ENCODE peak calls at places on chromosomes 5 and 9, in four cellular contexts. A is cardiac fibroblast, X is Peyer's patch, N is A549. R is an unnamed sample.
A peak's percentile ranks its signal among the peaks of the same experiment; 100 is the strongest.

GRCh38 chr5:173020154-173020581 is 36.0 kb upstream of the CREBRF start:
- DNase-seq in N (no peak), X (no peak), A (no peak), R (no peak)

GRCh38 chr5:431001-431710 is 11.8 kb upstream of the EXOC3 start:
- DNase-seq in N (peak; percentile 59), A (peak; percentile 43), X (peak; percentile 48), R (peak; percentile 43)

GRCh38 chr5:27906911-27907590 is 868.7 kb upstream of the CDH9 start:
- DNase-seq in A (no peak), N (peak; percentile 28), X (no peak), R (peak; percentile 18)

GRCh38 chr5:96043471-96043870 is 81.8 kb upstream of the ELL2 start:
- DNase-seq in N (no peak), A (no peak), X (no peak), R (no peak)

GRCh38 chr5:32413466-32414263 is 30.9 kb downstream of the ZFR start:
- DNase-seq in A (no peak), N (no peak), X (no peak), R (peak; percentile 7)

GRCh38 chr5:154646841-154647759 is 108.1 kb upstream of the LARP1 start:
- DNase-seq in A (peak; percentile 42), N (no peak), X (peak; percentile 22), R (peak; percentile 51)

GRCh38 chr9:129454468-129455067 is 166.3 kb downstream of the C9orf50 start:
- DNase-seq in N (no peak), A (no peak), X (no peak), R (no peak)

GRCh38 chr5:158951461-158951860 is 148.3 kb downstream of the EBF1 start:
- DNase-seq in N (no peak), X (no peak), A (no peak), R (no peak)

GRCh38 chr5:130136300-130136699 is 232.0 kb downstream of the CHSY3 start:
- DNase-seq in X (no peak), N (no peak), A (peak; percentile 28), R (no peak)

GRCh38 chr5:179623906-179624741 is 653 bp upstream of the HNRNPH1 start:
- DNase-seq in X (no peak), A (peak; percentile 90), N (no peak), R (peak; percentile 94)

DNA sequence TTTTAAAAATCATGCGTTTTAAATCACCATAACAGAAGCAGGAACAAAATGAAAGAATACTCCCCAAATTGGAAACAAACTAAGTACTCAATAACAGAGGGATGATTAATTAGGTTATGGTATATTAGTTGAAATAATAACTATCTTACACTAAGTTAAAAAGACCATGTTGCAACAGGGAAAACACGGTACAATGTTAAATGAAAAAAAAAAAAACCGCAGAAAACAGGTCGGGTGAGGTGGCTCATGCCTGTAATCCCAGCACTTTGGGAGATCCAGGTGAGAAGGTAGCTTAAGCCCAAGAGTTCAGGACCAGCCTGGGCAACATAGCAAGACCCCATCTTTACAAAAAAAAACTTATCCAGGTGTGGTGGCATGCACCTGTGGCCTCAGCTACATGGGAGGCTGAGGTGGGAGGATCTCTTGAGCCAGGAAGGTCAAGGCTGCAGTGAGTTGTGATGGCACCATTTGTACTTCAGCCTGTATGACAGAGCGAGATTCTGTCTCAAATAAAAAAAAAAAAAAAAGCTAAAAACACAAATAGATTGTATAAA is 2.4 kb upstream of the PTPN3 start:
- DNase-seq in N (no peak), A (no peak), X (no peak), R (no peak)
- H3K4me3 ChIP-seq in N (peak overlapping the region; percentile 50), A (no peak overlapping the region), X (no peak overlapping the region), R (no peak overlapping the region)

DNA sequence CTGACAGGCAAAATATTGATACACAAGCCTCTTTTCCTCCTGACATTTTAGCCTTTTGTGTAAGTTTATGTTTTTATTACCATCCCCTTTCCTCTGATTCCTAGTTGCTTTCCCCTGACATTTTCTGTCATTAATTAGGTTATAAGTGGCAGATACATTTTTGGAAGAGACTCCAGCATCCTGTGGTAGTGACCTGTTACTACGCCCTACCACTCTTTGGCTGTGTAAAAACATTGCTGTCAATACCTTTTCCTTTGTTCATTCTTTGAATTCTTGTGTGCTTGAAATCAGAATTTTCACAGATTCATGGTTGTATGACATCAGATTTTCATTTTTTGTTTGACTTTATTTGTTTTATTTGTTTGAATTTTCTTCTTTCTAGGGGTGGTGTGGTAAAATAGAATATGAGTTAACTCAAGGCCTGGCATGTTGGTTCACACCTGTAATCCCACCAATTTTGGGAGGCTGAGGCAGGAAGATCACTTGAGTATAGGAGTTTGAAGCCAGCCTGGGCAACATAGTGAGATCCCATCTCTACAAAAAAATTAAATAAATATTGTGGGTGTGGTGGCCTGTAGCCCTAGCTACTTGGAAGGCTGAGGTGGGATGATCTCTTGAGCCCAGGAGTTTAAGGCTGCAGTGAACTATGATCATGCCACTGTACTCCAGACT is 43.4 kb downstream of the UBE2R2 start:
- DNase-seq in X (no peak), N (no peak), A (no peak), R (peak; percentile 68)
- TF ChIP-seq CTCF in X (no peak), N (no peak), A (peak; percentile 15), R (peak; percentile 11)

DNA sequence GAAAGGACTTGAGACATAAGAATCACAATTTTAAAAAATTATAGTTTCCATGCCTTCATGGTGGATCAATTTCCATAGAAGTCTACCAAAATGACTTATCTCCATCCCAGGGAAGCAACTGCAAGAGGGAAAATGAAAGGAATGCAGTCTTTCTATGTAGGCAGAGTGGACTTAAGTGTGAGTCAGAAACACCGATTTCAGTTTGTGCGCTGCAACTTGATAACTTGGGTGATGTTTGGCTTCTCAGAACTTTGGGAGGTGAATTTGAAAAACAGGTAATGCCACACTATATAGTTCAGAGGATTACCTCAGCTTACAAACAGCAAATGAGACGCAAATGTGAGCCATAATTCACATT is 708 bp upstream of the CSNK1G3 start:
- DNase-seq in N (no peak), X (no peak), A (peak; percentile 75), R (peak; percentile 80)
- H3K4me3 ChIP-seq in N (peak overlapping the region; percentile 93), X (peak overlapping the region; percentile 91), A (peak overlapping the region; percentile 89), R (peak overlapping the region; percentile 64)

DNA sequence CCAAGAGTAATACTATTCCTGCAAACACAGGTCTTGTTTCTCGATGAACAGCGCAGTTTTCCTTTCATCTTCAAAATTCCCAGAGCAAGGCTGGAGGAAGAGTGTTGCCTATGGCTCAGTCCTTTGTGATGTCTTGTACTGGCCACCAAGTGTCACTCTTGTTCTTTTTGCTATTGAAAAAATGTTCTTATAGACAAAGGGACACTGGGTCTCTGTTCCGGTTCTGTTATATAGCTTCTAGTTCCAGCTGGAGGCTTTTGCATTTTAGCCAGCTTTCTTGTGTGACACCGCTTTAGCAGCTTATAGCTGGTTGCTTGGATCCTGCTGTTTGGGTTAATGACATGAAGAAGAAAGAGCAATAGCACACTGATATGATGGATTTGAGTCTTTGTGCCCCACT is 343.7 kb upstream of the KCNN2 start:
- DNase-seq in X (no peak), N (no peak), A (no peak), R (no peak)
- TF ChIP-seq CTCF in X (no peak), N (no peak), A (no peak), R (no peak)

GRCh38 chr9:69186841-69187611 is 12.9 kb downstream of the TJP2 start:
- DNase-seq in A (peak; percentile 65), X (no peak), N (no peak), R (peak; percentile 82)
- H3K4me3 ChIP-seq in A (peak overlapping the region; percentile 4), X (no peak overlapping the region), N (no peak overlapping the region), R (no peak overlapping the region)

GRCh38 chr9:5652810-5653209 is 23.9 kb downstream of the RIC1 start:
- DNase-seq in A (no peak), X (no peak), N (peak; percentile 18), R (no peak)
- TF ChIP-seq CTCF in A (no peak), X (no peak), N (no peak), R (no peak)

DNA sequence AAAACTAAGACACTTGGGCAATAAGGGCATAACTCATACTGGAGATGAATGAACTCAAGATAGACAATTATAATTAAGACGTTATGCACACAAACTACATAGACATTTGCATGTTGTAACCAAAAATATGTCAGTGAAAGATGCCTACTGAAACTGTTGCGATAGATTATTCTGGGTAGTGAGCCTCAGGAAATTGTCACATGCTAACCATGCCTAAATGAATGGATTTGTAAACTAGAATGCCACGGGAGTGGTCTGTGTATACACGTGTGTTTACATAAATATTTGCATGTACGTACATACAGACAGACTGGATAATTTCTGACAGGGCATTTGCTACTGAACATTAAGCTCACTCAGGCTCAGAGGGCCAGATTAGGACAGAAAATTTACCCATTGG is 1.2 kb downstream of the NIPSNAP3B start:
- DNase-seq in X (no peak), N (no peak), A (no peak), R (no peak)
- H3K4me3 ChIP-seq in X (peak overlapping the region; percentile 70), N (no peak overlapping the region), A (no peak overlapping the region), R (no peak overlapping the region)

GRCh38 chr9:105188746-105189145 is 55.7 kb upstream of the SLC44A1 start:
- DNase-seq in N (peak; percentile 27), A (peak; percentile 41), X (no peak), R (peak; percentile 23)
- TF ChIP-seq CTCF in N (no peak), A (peak; percentile 4), X (no peak), R (no peak)

R was measured in choroid plexus epithelial cell.